ENCODE peak calls at places on chromosome 2, in nine cellular contexts. H, A, V, B, Y, D, Z, R and C are unnamed samples.

GRCh38 chr2:24015562-24016375 is 5.9 kb downstream of the MFSD2B start:
- DNase-seq in Y (peak), V (peak), A (no peak), B (no peak), D (no peak), H (peak), Z (peak), R (peak), C (no peak)

GRCh38 chr2:219713110-219713509 is 85.7 kb downstream of the SLC4A3 start:
- DNase-seq in Z (peak), D (no peak), H (no peak), B (no peak), R (no peak), V (peak), Y (no peak), A (no peak), C (no peak)

GRCh38 chr2:146721486-146721885 is 1123.3 kb upstream of the ACVR2A start:
- DNase-seq in Z (no peak), Y (no peak), V (no peak), B (no peak), A (no peak), D (no peak), R (no peak), H (no peak), C (no peak)

GRCh38 chr2:206232287-206233035 is 42.0 kb upstream of the ZDBF2 start:
- DNase-seq in H (no peak), V (no peak), Y (no peak), R (no peak), D (peak), Z (no peak), A (no peak), B (peak), C (no peak)

GRCh38 chr2:218879881-218880748 is 537 bp upstream of the WNT10A start:
- DNase-seq in Y (no peak), R (no peak), Z (no peak), D (peak), H (no peak), A (no peak), B (no peak), V (no peak), C (no peak)

GRCh38 chr2:101509498-101510274 is 34.8 kb upstream of the RFX8 start:
- DNase-seq in A (no peak), Y (no peak), D (no peak), V (no peak), R (no peak), Z (no peak), H (no peak), B (no peak), C (no peak)

GRCh38 chr2:28137221-28137620 is 246.7 kb downstream of the BABAM2 start:
- DNase-seq in R (peak), B (no peak), V (peak), Z (peak), H (no peak), D (no peak), A (no peak), Y (peak), C (no peak)

GRCh38 chr2:46909771-46910419 is 5.7 kb downstream of the MCFD2 start:
- DNase-seq in D (no peak), R (no peak), Z (peak), Y (no peak), V (peak), H (no peak), A (peak), B (no peak), C (no peak)

GRCh38 chr2:63853527-63854310 is 12.0 kb downstream of the UGP2 start:
- DNase-seq in D (no peak), V (peak), Y (no peak), A (no peak), Z (no peak), B (no peak), R (no peak), H (no peak), C (no peak)

GRCh38 chr2:149858214-149858613 is 270.6 kb upstream of the MMADHC start:
- DNase-seq in R (no peak), H (no peak), D (no peak), V (no peak), B (no peak), Z (peak), Y (no peak), A (no peak), C (no peak)